ENCODE peak calls at places on chromosome 6, in six cellular contexts. V, Y, W, G, Z and M are unnamed samples.

GRCh38 chr6:43856005-43856765 is 86.2 kb downstream of the VEGFA start:
- DNase-seq in Y (peak), W (peak), Z (peak), V (peak), G (peak), M (no peak)

GRCh38 chr6:52328721-52329120 is 33.2 kb upstream of the PAQR8 start:
- DNase-seq in Y (no peak), Z (no peak), G (no peak), W (no peak), V (no peak), M (no peak)

GRCh38 chr6:105482227-105482839 is 79.5 kb upstream of the PREP start:
- DNase-seq in V (no peak), G (peak), Z (no peak), W (no peak), Y (no peak), M (peak)

GRCh38 chr6:128370072-128370471 is 150.3 kb downstream of the PTPRK start:
- DNase-seq in Z (no peak), G (no peak), V (no peak), W (no peak), Y (peak), M (peak)

GRCh38 chr6:33273924-33274902 is 2.3 kb downstream of the RPS18 start:
- DNase-seq in W (no peak), Z (no peak), V (no peak), Y (no peak), G (no peak), M (no peak)

GRCh38 chr6:81450180-81450579 is 302.3 kb downstream of the TENT5A start:
- DNase-seq in V (peak), Z (peak), W (no peak), G (no peak), Y (no peak), M (peak)

GRCh38 chr6:125872259-125872921 is 81.6 kb downstream of the NCOA7 start:
- DNase-seq in W (peak), Y (no peak), Z (peak), G (no peak), V (no peak), M (no peak)

GRCh38 chr6:45467853-45468252 is 90.1 kb upstream of the SUPT3H start:
- DNase-seq in G (no peak), V (no peak), W (no peak), Y (no peak), Z (no peak), M (no peak)

GRCh38 chr6:1231941-1232340 is 80.0 kb upstream of the FOXQ1 start:
- DNase-seq in G (no peak), Z (no peak), Y (peak), W (no peak), V (no peak), M (no peak)

GRCh38 chr6:3355358-3356055 is 96.8 kb downstream of the PSMG4 start:
- DNase-seq in G (no peak), W (peak), Y (no peak), Z (no peak), V (peak), M (no peak)

GRCh38 chr6:27757307-27757706 is 154.9 kb downstream of the OR2B2 start:
- DNase-seq in Z (no peak), G (peak), Y (no peak), W (peak), V (no peak), M (no peak)

GRCh38 chr6:158666637-158667359 is 16.9 kb downstream of the SYTL3 start:
- DNase-seq in G (peak), W (no peak), Y (peak), V (no peak), Z (no peak), M (peak)

GRCh38 chr6:36155662-36156061 is 25.3 kb downstream of the MAPK13 start:
- DNase-seq in Z (no peak), V (no peak), W (no peak), G (no peak), Y (no peak), M (no peak)

GRCh38 chr6:110557226-110557625 is 80.8 kb upstream of the SLC22A16 start:
- DNase-seq in V (no peak), G (no peak), Z (no peak), Y (no peak), W (no peak), M (no peak)

GRCh38 chr6:90790058-90790457 is 203.2 kb upstream of the MAP3K7 start:
- DNase-seq in W (no peak), Y (peak), G (no peak), V (no peak), Z (no peak), M (peak)

GRCh38 chr6:115618311-115618710 is 442.4 kb downstream of the FRK start:
- DNase-seq in W (no peak), V (no peak), Y (no peak), Z (no peak), G (no peak), M (peak)

GRCh38 chr6:53048431-53049195 is 16.6 kb upstream of the FBXO9 start:
- DNase-seq in G (no peak), W (no peak), Y (peak), V (no peak), Z (no peak), M (peak)

GRCh38 chr6:166678426-166678825 is 51.4 kb upstream of the RPS6KA2 start:
- DNase-seq in V (no peak), G (peak), W (no peak), Z (peak), Y (peak), M (no peak)

GRCh38 chr6:40897390-40898003 is 141.5 kb downstream of the UNC5CL start:
- DNase-seq in V (no peak), W (no peak), Z (no peak), Y (no peak), G (no peak), M (no peak)

GRCh38 chr6:28940859-28941680 is 17.3 kb upstream of the TRIM27 start:
- DNase-seq in Y (peak), Z (peak), G (peak), V (peak), W (peak), M (no peak)

GRCh38 chr6:20533746-20534294 is 437 bp upstream of the CDKAL1 start:
- DNase-seq in Z (no peak), G (no peak), Y (no peak), V (no peak), W (no peak), M (no peak)

GRCh38 chr6:95905132-95905531 is 110.6 kb upstream of the FUT9 start:
- DNase-seq in G (no peak), W (no peak), Y (no peak), Z (no peak), V (no peak), M (no peak)

GRCh38 chr6:30835576-30835975 is 48.7 kb upstream of the DDR1 start:
- DNase-seq in G (no peak), Z (no peak), W (no peak), V (no peak), Y (no peak), M (no peak)

GRCh38 chr6:30836957-30837356 is 47.4 kb upstream of the DDR1 start:
- DNase-seq in V (no peak), Y (no peak), W (no peak), G (no peak), Z (no peak), M (no peak)

GRCh38 chr6:30837870-30838269 is 46.4 kb upstream of the DDR1 start:
- DNase-seq in Z (no peak), Y (no peak), V (no peak), W (no peak), G (no peak), M (no peak)

GRCh38 chr6:30837432-30837831 is 46.9 kb upstream of the DDR1 start:
- DNase-seq in G (no peak), Y (no peak), V (no peak), Z (no peak), W (no peak), M (no peak)

DNA sequence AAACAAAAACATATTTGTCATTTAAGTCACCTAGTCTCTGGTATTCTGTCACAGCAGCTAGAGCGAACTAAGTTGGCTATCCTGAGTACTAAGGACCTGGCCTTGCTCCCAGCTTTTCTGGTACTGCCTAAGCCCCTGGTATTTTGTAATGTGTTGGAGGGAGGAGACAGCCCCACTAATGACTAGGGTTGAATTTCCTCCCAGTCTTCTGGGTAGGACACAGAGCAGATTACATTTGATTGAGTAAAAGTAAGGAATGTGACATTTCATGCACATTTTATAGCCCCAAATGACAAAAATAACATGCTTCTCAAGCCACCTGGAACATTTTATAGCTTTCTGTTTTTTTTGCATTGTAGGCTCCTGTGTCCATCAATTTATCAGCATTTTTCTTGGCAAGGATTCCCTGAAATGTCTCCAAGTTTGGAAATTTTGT is 47.9 kb upstream of the DDR1 start:
- DNase-seq in Z (no peak), G (no peak), V (no peak), W (no peak), Y (no peak), M (no peak)
- H3K4me3 ChIP-seq in Z (no peak), G (no peak), V (no peak), W (no peak), Y (no peak), M (no peak)

GRCh38 chr6:119339941-119340456 is 9.6 kb downstream of the MAN1A1 start:
- DNase-seq in G (no peak), Z (no peak), V (no peak), Y (no peak), W (no peak), M (no peak)

GRCh38 chr6:119343167-119343566 is 6.4 kb downstream of the MAN1A1 start:
- DNase-seq in V (no peak), Y (no peak), W (no peak), Z (no peak), G (no peak), M (no peak)

GRCh38 chr6:119343573-119344146 is 5.9 kb downstream of the MAN1A1 start:
- DNase-seq in G (no peak), Y (no peak), V (no peak), Z (no peak), W (no peak), M (no peak)

GRCh38 chr6:119342430-119342829 is 7.1 kb downstream of the MAN1A1 start:
- DNase-seq in V (no peak), Z (no peak), W (no peak), Y (no peak), G (no peak), M (no peak)

GRCh38 chr6:119340766-119341487 is 8.6 kb downstream of the MAN1A1 start:
- DNase-seq in W (no peak), V (no peak), G (no peak), Y (no peak), Z (no peak), M (no peak)
- H3K4me3 ChIP-seq in W (peak), V (no peak), G (no peak), Y (no peak), Z (no peak), M (no peak)

GRCh38 chr6:34981951-34982350 is 92.9 kb downstream of the ANKS1A start:
- DNase-seq in W (no peak), Y (peak), G (no peak), Z (peak), V (no peak), M (no peak)
- H3K4me3 ChIP-seq in W (no peak), Y (no peak), G (no peak), Z (no peak), V (no peak), M (no peak)

GRCh38 chr6:121663292-121663691 is 227.8 kb downstream of the GJA1 start:
- DNase-seq in V (no peak), Y (no peak), G (no peak), W (no peak), Z (peak), M (no peak)

GRCh38 chr6:121666809-121667208 is 231.4 kb downstream of the GJA1 start:
- DNase-seq in W (no peak), G (no peak), V (peak), Y (peak), Z (peak), M (no peak)

GRCh38 chr6:121670511-121670910 is 235.1 kb downstream of the GJA1 start:
- DNase-seq in Y (peak), W (no peak), Z (no peak), G (no peak), V (no peak), M (no peak)

GRCh38 chr6:121664199-121664598 is 228.8 kb downstream of the GJA1 start:
- DNase-seq in G (no peak), Z (no peak), Y (no peak), W (no peak), V (no peak), M (no peak)

DNA sequence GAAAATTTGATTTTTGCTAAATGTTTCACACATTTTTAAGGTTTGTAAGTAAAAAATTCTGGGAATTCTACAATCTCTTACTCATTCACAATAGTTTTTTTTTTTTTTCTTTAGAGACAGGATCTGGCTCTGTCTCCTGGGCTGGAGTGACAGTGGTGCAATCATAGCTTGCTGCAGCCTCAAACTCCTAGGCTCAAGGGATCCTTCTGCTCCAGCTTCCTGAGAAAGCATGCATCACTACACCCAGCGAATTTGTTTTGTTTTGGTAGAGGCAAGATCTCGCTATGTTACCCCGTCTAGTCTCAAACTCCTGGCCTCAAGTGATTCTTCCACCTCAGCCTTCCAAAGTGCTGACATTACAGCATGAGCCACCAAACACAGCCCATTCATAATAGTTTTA is 232.8 kb downstream of the GJA1 start:
- DNase-seq in Z (no peak), W (no peak), G (no peak), V (no peak), Y (no peak), M (no peak)
- H3K4me3 ChIP-seq in Z (no peak), W (no peak), G (no peak), V (no peak), Y (no peak), M (no peak)

GRCh38 chr6:11586574-11586973 is 49.0 kb downstream of the TMEM170B start:
- DNase-seq in V (no peak), Z (peak), Y (peak), W (no peak), G (no peak), M (peak)
- H3K4me3 ChIP-seq in V (no peak), Z (no peak), Y (no peak), W (no peak), G (no peak), M (no peak)

GRCh38 chr6:15911753-15912504 is 217.0 kb upstream of the MYLIP start:
- DNase-seq in W (no peak), Y (no peak), G (no peak), Z (no peak), V (no peak), M (no peak)
- H3K4me3 ChIP-seq in W (no peak), Y (no peak), G (no peak), Z (no peak), V (no peak), M (no peak)